ENCODE peak calls at places on chromosomes 1 and 21, in six cellular contexts. H is NCI-H2171 treated with DMSO at 0.1 percent for 48 hours; Z is T1000; R is colonic mucosa; I is GM20000; C is stimulated activated CD8-positive, alpha-beta memory T cell treated with anti-CD3 and anti-CD28 coated beads, Interleukin-12 subunit alpha, Interleukin-12 subunit beta, amount 100 ng/mL, for 4 hours. F is an unnamed sample.

GRCh38 chr1:22570140-22570909 is 7.0 kb downstream of the EPHA8 start:
- DNase-seq in H (no peak), R (no peak), Z (no peak), I (no peak), C (no peak), F (no peak)

GRCh38 chr1:55305735-55306134 is 90.6 kb upstream of the USP24 start:
- DNase-seq in R (no peak), Z (no peak), I (no peak), C (no peak), H (no peak), F (no peak)

GRCh38 chr1:221162352-221162751 is 283.1 kb downstream of the HLX start:
- DNase-seq in H (no peak), I (no peak), C (no peak), R (no peak), Z (no peak), F (no peak)

GRCh38 chr1:106952766-106953165 is 103.7 kb upstream of the PRMT6 start:
- DNase-seq in H (no peak), Z (no peak), C (no peak), I (no peak), R (no peak), F (no peak)

GRCh38 chr1:115978292-115978941 is 2.1 kb downstream of the SLC22A15 start:
- DNase-seq in H (no peak), C (no peak), Z (no peak), R (no peak), I (no peak), F (no peak)

GRCh38 chr21:38438476-38438893 is 59.8 kb downstream of the ERG start:
- DNase-seq in C (no peak), H (no peak), R (no peak), Z (peak; percentile 69), I (no peak), F (no peak)

GRCh38 chr1:212284332-212284743 is 872 bp upstream of the PPP2R5A start:
- DNase-seq in I (no peak), C (no peak), Z (no peak), H (no peak), R (no peak), F (no peak)

GRCh38 chr1:44531785-44532566 is 126.9 kb downstream of the RNF220 start:
- DNase-seq in Z (peak; percentile 38), R (no peak), C (no peak), I (peak; percentile 44), H (no peak), F (no peak)

GRCh38 chr1:96010000-96010399 is 711.6 kb upstream of the PTBP2 start:
- DNase-seq in H (no peak), R (no peak), C (no peak), I (no peak), Z (no peak), F (no peak)

GRCh38 chr1:101237229-101237837 is 514 bp downstream of the S1PR1 start:
- DNase-seq in Z (peak; percentile 8), C (no peak), H (peak; percentile 4), I (peak; percentile 16), R (no peak), F (no peak)

GRCh38 chr1:33302325-33302724 is 18.6 kb downstream of the A3GALT2 start:
- DNase-seq in I (no peak), H (peak; percentile 29), C (no peak), R (no peak), Z (no peak), F (no peak)

GRCh38 chr1:230264342-230264741 is 161.8 kb downstream of the PGBD5 start:
- DNase-seq in H (no peak), I (no peak), Z (no peak), R (no peak), C (no peak), F (no peak)

GRCh38 chr1:59361766-59362165 is 64.9 kb downstream of the FGGY start:
- DNase-seq in C (no peak), I (no peak), R (no peak), Z (peak; percentile 19), H (no peak), F (no peak)

GRCh38 chr1:111736548-111737215 is 2.5 kb downstream of the INKA2 start:
- DNase-seq in I (no peak), C (no peak), Z (no peak), R (no peak), H (peak; percentile 65), F (no peak)

GRCh38 chr1:170666661-170667060 is 2.7 kb downstream of the PRRX1 start:
- DNase-seq in Z (no peak), I (no peak), H (no peak), C (no peak), R (no peak), F (no peak)

F was measured in progenitor cell of endocrine pancreas.